ENCODE peak calls at places on chromosome 12, in four cellular contexts. Y is GM12878, A is K562, D is A549. O is an unnamed sample.
A peak's percentile ranks its signal among the peaks of the same experiment; 100 is the strongest.

GRCh38 chr12:92859650-92860386 is 69.3 kb downstream of the EEA1 start:
- DNase-seq in Y (no peak), A (no peak), D (no peak), O (no peak)

GRCh38 chr12:88922816-88923215 is 342.5 kb upstream of the KITLG start:
- DNase-seq in Y (no peak), A (no peak), D (no peak), O (no peak)

GRCh38 chr12:13024151-13024946 is 19.8 kb upstream of the FAM234B start:
- DNase-seq in Y (no peak), A (peak; percentile 16), D (peak; percentile 45), O (peak; percentile 11)

GRCh38 chr12:115937345-115937744 is 340.1 kb downstream of the MED13L start:
- DNase-seq in Y (no peak), A (no peak), D (no peak), O (no peak)

GRCh38 chr12:13981296-13981962 is at the start of gene GRIN2B:
- DNase-seq in Y (no peak), A (no peak), D (peak; percentile 19), O (no peak)

GRCh38 chr12:28709996-28710685 is 438.9 kb upstream of the FAR2 start:
- DNase-seq in Y (no peak), A (no peak), D (no peak), O (no peak)

GRCh38 chr12:118052324-118053070 is 8.5 kb downstream of the WSB2 start:
- DNase-seq in Y (no peak), A (no peak), D (peak; percentile 98), O (peak; percentile 99)

GRCh38 chr12:122394626-122395194 is 27.8 kb downstream of the CLIP1 start:
- DNase-seq in Y (no peak), A (no peak), D (no peak), O (no peak)

GRCh38 chr12:48021485-48022179 is 17.4 kb upstream of the COL2A1 start:
- DNase-seq in Y (no peak), A (no peak), D (no peak), O (no peak)

GRCh38 chr12:98750511-98750910 is 105.4 kb downstream of the APAF1 start:
- DNase-seq in Y (no peak), A (no peak), D (no peak), O (no peak)

GRCh38 chr12:53995311-53996187 is 4.4 kb upstream of the HOXC9 start:
- DNase-seq in Y (no peak), A (peak; percentile 88), D (no peak), O (no peak)

GRCh38 chr12:131129839-131130238 is 176.1 kb downstream of the ADGRD1 start:
- DNase-seq in Y (no peak), A (no peak), D (no peak), O (no peak)

GRCh38 chr12:131944601-131945251 is 5.0 kb upstream of the EP400 start:
- DNase-seq in Y (no peak), A (peak; percentile 19), D (no peak), O (no peak)

GRCh38 chr12:69657376-69658137 is 41.5 kb downstream of the BEST3 start:
- DNase-seq in Y (no peak), A (peak; percentile 86), D (no peak), O (peak; percentile 49)

GRCh38 chr12:39365364-39366001 is 77.4 kb downstream of the KIF21A start:
- DNase-seq in Y (no peak), A (no peak), D (no peak), O (no peak)

GRCh38 chr12:132040906-132041606 is 91.3 kb downstream of the EP400 start:
- DNase-seq in Y (no peak), A (no peak), D (no peak), O (no peak)

GRCh38 chr12:121466800-121467637 is 67.1 kb downstream of the RNF34 start:
- DNase-seq in Y (peak; percentile 43), A (peak; percentile 97), D (peak; percentile 83), O (peak; percentile 72)

GRCh38 chr12:2959194-2959507 is at the start of gene TEAD4:
- DNase-seq in Y (no peak), A (peak; percentile 85), D (peak; percentile 90), O (peak; percentile 82)

GRCh38 chr12:53224268-53224896 is 7.6 kb downstream of the RARG start:
- DNase-seq in Y (no peak), A (peak; percentile 49), D (peak; percentile 44), O (peak; percentile 40)

GRCh38 chr12:96194901-96195844 is 998 bp downstream of the ELK3 start:
- DNase-seq in Y (peak; percentile 80), A (peak; percentile 38), D (peak; percentile 71), O (no peak)

GRCh38 chr12:60106207-60106606 is 510.4 kb downstream of the SLC16A7 start:
- DNase-seq in Y (no peak), A (no peak), D (no peak), O (no peak)

GRCh38 chr12:130220361-130220760 is 58.1 kb downstream of the FZD10 start:
- DNase-seq in Y (no peak), A (no peak), D (no peak), O (no peak)

GRCh38 chr12:6199531-6200265 is 502 bp upstream of the CD9 start:
- DNase-seq in Y (no peak), A (no peak), D (no peak), O (no peak)

GRCh38 chr12:120346031-120346430 is 18.5 kb upstream of the PLA2G1B start:
- DNase-seq in Y (no peak), A (no peak), D (no peak), O (no peak)

DNA sequence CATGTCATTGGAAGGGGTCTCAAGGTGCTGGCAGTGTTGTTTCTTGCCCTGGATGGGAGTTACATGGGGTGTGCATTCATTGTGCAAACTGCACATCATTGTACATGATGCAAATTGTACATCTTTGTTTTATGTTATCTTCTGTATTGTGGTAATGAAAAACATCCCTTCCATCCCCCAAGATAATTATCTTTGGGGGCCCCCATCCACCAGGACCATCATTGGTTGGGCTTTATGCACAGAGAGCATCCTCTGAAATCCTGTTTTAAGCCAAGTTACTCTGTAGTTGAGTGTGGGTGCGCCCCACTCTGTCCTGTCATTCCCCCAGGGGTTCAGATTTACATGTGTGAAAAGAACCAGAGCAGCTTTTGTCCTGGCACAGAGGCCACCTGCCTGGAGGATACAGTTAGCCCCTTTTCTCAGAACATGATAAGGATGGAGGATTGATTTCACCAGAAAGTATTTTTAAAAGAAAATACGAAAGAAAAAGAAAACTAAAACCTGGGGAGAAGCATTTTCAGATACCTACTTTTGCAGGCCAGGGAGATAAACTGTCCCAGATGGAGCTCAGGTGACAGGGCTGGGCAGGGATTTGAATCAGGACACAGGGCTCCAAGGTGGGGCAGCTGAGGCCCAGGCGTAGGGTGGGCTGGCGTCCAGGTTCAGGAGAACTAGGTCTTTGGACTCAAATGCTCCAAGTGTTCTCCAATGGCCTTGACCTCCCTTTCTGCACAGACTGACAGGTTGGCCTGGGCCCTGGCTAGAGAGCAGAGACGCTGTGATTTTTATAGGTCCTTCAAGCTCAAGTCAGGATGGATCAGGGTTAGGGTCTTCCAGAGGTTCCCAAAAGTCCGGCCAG is 17.2 kb downstream of the WSCD2 start:
- DNase-seq in Y (no peak), A (no peak), D (no peak), O (no peak)
- TF ChIP-seq MAX in Y (no peak), A (no peak), D (no peak), O (no peak)

DNA sequence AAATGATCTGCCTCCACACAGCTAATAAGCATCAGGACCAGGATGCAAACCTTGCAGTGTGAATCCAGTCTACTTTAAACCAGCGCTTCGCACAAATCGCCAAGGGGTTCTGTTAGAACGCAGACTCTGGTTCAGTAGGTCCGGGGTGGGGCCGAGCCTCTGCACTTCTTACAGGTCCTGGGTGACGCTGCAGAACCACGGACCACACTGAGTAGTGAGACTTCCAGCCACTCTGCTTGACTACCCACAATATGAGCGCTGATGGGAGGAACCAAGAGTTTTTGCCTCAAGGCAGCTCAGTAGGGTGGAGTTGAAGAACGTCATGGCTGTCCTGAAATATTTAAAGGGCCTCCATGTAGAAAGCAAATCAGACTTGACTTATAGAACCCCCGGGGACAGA is 137.9 kb upstream of the CRY1 start:
- DNase-seq in Y (no peak), A (no peak), D (no peak), O (no peak)
- TF ChIP-seq RFX5 in Y (no peak), A (no peak), D (no peak), O (no peak)

GRCh38 chr12:68297929-68298328 is 34.2 kb downstream of the MDM1 start:
- DNase-seq in Y (no peak), A (no peak), D (no peak), O (no peak)

GRCh38 chr12:68304626-68305025 is 27.5 kb downstream of the MDM1 start:
- DNase-seq in Y (no peak), A (no peak), D (no peak), O (no peak)

GRCh38 chr12:68306564-68306963 is 25.6 kb downstream of the MDM1 start:
- DNase-seq in Y (peak; percentile 30), A (no peak), D (no peak), O (no peak)

GRCh38 chr12:68305278-68305677 is 26.9 kb downstream of the MDM1 start:
- DNase-seq in Y (peak; percentile 39), A (no peak), D (no peak), O (no peak)

DNA sequence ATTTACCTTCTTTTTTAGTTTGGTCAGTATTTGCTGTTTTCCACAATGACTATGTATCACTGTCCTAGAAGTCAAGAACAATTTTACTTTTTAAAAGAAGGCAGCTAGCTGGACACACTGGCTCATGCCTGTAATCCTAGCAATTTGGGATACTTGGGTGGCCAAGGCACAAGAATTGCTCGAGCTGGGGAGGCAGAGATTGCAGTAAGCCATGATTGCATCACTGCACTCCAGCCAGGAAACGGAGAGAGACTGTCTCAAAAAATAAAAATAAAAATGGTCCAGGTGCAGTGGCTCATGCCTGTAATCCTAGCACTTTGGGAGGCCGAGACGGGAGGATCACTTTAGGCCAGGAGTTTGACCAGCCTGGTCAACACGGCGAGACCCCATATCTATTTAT is 28.3 kb downstream of the MDM1 start:
- DNase-seq in Y (no peak), A (no peak), D (no peak), O (no peak)
- TF ChIP-seq ESRRA in Y (no peak), A (no peak), D (no peak), O (no peak)

GRCh38 chr12:55256831-55257230 is 12.4 kb downstream of the OR6C74 start:
- DNase-seq in Y (no peak), A (no peak), D (no peak), O (no peak)

GRCh38 chr12:55258288-55258687 is 13.9 kb downstream of the OR6C74 start:
- DNase-seq in Y (no peak), A (no peak), D (no peak), O (no peak)
- TF ChIP-seq MAX in Y (no peak), A (no peak), D (no peak), O (no peak)

GRCh38 chr12:42288544-42288943 is 37.4 kb downstream of the ZCRB1 start:
- DNase-seq in Y (no peak), A (no peak), D (no peak), O (no peak)

GRCh38 chr12:42296503-42297109 is 29.3 kb downstream of the ZCRB1 start:
- DNase-seq in Y (no peak), A (peak; percentile 20), D (no peak), O (peak; percentile 50)

GRCh38 chr12:42286741-42287140 is 39.2 kb downstream of the ZCRB1 start:
- DNase-seq in Y (no peak), A (no peak), D (no peak), O (no peak)

DNA sequence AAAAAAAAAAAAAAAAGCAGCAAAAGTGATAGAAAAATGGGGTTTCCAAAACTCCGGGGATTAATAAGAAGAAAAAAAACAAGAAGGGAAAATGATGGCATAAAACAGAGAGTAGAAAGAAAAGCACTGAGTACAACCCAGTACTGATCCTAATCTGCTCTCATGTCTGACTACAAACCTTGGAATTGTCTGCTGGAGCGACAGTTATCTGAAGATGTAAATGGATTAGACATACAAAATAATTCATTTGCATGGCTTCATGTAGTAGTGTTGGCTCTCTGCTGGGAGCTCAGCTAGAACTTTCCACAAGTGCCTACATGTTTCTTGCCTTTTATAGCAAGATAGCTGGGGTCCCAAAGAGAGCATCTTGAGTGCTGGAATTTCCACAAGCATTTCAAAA is 34.2 kb downstream of the ZCRB1 start:
- DNase-seq in Y (no peak), A (no peak), D (no peak), O (no peak)
- TF ChIP-seq RFX5 in Y (no peak), A (no peak), D (no peak), O (no peak)

O was measured in HepG2.